ENCODE peak calls at places on chromosome 7, in six cellular contexts. One of them, this sample, is unnamed.

GRCh38 chr7:43553999-43554398 is 28.9 kb upstream of the STK17A start:
- DNase-seq in cardiac fibroblast: peak
- DNase-seq in breast epithelium: no peak
- DNase-seq in psoas muscle: no peak
- DNase-seq in AG04449: no peak
- DNase-seq in CD8-positive, alpha-beta T cell: no peak
- DNase-seq in this sample: no peak

GRCh38 chr7:40516376-40516775 is 381.6 kb downstream of the SUGCT start:
- DNase-seq in breast epithelium: no peak
- DNase-seq in AG04449: no peak
- DNase-seq in cardiac fibroblast: peak
- DNase-seq in psoas muscle: no peak
- DNase-seq in CD8-positive, alpha-beta T cell: no peak
- DNase-seq in this sample: no peak

GRCh38 chr7:38628630-38629385 is 2.4 kb downstream of the AMPH start:
- DNase-seq in AG04449: peak
- DNase-seq in psoas muscle: no peak
- DNase-seq in breast epithelium: no peak
- DNase-seq in CD8-positive, alpha-beta T cell: no peak
- DNase-seq in cardiac fibroblast: peak
- DNase-seq in this sample: no peak

GRCh38 chr7:159188011-159188410 is 43.3 kb upstream of the VIPR2 start:
- DNase-seq in breast epithelium: no peak
- DNase-seq in AG04449: no peak
- DNase-seq in psoas muscle: no peak
- DNase-seq in cardiac fibroblast: no peak
- DNase-seq in CD8-positive, alpha-beta T cell: no peak
- DNase-seq in this sample: no peak

GRCh38 chr7:38054199-38054598 is 123.8 kb upstream of the STARD3NL start:
- DNase-seq in CD8-positive, alpha-beta T cell: no peak
- DNase-seq in psoas muscle: no peak
- DNase-seq in AG04449: no peak
- DNase-seq in breast epithelium: no peak
- DNase-seq in cardiac fibroblast: no peak
- DNase-seq in this sample: no peak

GRCh38 chr7:45703373-45703821 is 129.2 kb downstream of the ADCY1 start:
- DNase-seq in cardiac fibroblast: no peak
- DNase-seq in psoas muscle: no peak
- DNase-seq in breast epithelium: peak
- DNase-seq in AG04449: no peak
- DNase-seq in CD8-positive, alpha-beta T cell: peak
- DNase-seq in this sample: no peak

GRCh38 chr7:150739045-150739432 is 1.8 kb downstream of the GIMAP5 start:
- DNase-seq in psoas muscle: no peak
- DNase-seq in AG04449: no peak
- DNase-seq in cardiac fibroblast: no peak
- DNase-seq in breast epithelium: no peak
- DNase-seq in CD8-positive, alpha-beta T cell: no peak
- DNase-seq in this sample: no peak

GRCh38 chr7:136470179-136470578 is 398.3 kb upstream of the CHRM2 start:
- DNase-seq in AG04449: no peak
- DNase-seq in cardiac fibroblast: no peak
- DNase-seq in CD8-positive, alpha-beta T cell: no peak
- DNase-seq in psoas muscle: no peak
- DNase-seq in breast epithelium: no peak
- DNase-seq in this sample: no peak

GRCh38 chr7:127239814-127240213 is 12.9 kb downstream of the GRM8 start:
- DNase-seq in breast epithelium: no peak
- DNase-seq in CD8-positive, alpha-beta T cell: no peak
- DNase-seq in psoas muscle: no peak
- DNase-seq in AG04449: no peak
- DNase-seq in cardiac fibroblast: no peak
- DNase-seq in this sample: no peak

GRCh38 chr7:76296743-76297740 is 5.4 kb upstream of the HSPB1 start:
- DNase-seq in CD8-positive, alpha-beta T cell: no peak
- DNase-seq in AG04449: peak
- DNase-seq in breast epithelium: peak
- DNase-seq in cardiac fibroblast: peak
- DNase-seq in psoas muscle: peak
- DNase-seq in this sample: no peak

GRCh38 chr7:151628846-151629604 is 109.3 kb upstream of the RHEB start:
- DNase-seq in psoas muscle: no peak
- DNase-seq in CD8-positive, alpha-beta T cell: no peak
- DNase-seq in breast epithelium: no peak
- DNase-seq in cardiac fibroblast: no peak
- DNase-seq in AG04449: no peak
- DNase-seq in this sample: no peak

GRCh38 chr7:30247546-30248386 is 36.6 kb upstream of the ZNRF2 start:
- DNase-seq in cardiac fibroblast: no peak
- DNase-seq in psoas muscle: no peak
- DNase-seq in CD8-positive, alpha-beta T cell: no peak
- DNase-seq in AG04449: no peak
- DNase-seq in breast epithelium: no peak
- DNase-seq in this sample: no peak

GRCh38 chr7:42197391-42197790 is 39.6 kb downstream of the GLI3 start:
- DNase-seq in cardiac fibroblast: peak
- DNase-seq in AG04449: no peak
- DNase-seq in psoas muscle: no peak
- DNase-seq in CD8-positive, alpha-beta T cell: no peak
- DNase-seq in breast epithelium: no peak
- DNase-seq in this sample: no peak

GRCh38 chr7:23907012-23907411 is 197.0 kb downstream of the STK31 start:
- DNase-seq in CD8-positive, alpha-beta T cell: no peak
- DNase-seq in AG04449: no peak
- DNase-seq in cardiac fibroblast: peak
- DNase-seq in breast epithelium: no peak
- DNase-seq in psoas muscle: no peak
- DNase-seq in this sample: no peak

GRCh38 chr7:133775201-133775600 is 351.9 kb upstream of the LRGUK start:
- DNase-seq in breast epithelium: no peak
- DNase-seq in psoas muscle: no peak
- DNase-seq in AG04449: no peak
- DNase-seq in cardiac fibroblast: no peak
- DNase-seq in CD8-positive, alpha-beta T cell: no peak
- DNase-seq in this sample: no peak

GRCh38 chr7:95772771-95773581 is 622 bp downstream of the DYNC1I1 start:
- DNase-seq in psoas muscle: peak
- DNase-seq in cardiac fibroblast: peak
- DNase-seq in AG04449: no peak
- DNase-seq in CD8-positive, alpha-beta T cell: no peak
- DNase-seq in breast epithelium: no peak
- DNase-seq in this sample: no peak

GRCh38 chr7:41694490-41694889 is 8.4 kb downstream of the INHBA start:
- DNase-seq in cardiac fibroblast: no peak
- DNase-seq in AG04449: no peak
- DNase-seq in psoas muscle: no peak
- DNase-seq in CD8-positive, alpha-beta T cell: no peak
- DNase-seq in breast epithelium: no peak
- DNase-seq in this sample: no peak

GRCh38 chr7:155107126-155107525 is 37.0 kb downstream of the HTR5A start:
- DNase-seq in psoas muscle: no peak
- DNase-seq in cardiac fibroblast: no peak
- DNase-seq in breast epithelium: no peak
- DNase-seq in CD8-positive, alpha-beta T cell: no peak
- DNase-seq in AG04449: no peak
- DNase-seq in this sample: no peak

GRCh38 chr7:54187886-54188518 is 354.2 kb upstream of the VSTM2A start:
- DNase-seq in cardiac fibroblast: no peak
- DNase-seq in CD8-positive, alpha-beta T cell: no peak
- DNase-seq in breast epithelium: no peak
- DNase-seq in psoas muscle: no peak
- DNase-seq in AG04449: no peak
- DNase-seq in this sample: no peak

GRCh38 chr7:150992833-150993302 is 2.1 kb downstream of the NOS3 start:
- DNase-seq in cardiac fibroblast: peak
- DNase-seq in CD8-positive, alpha-beta T cell: no peak
- DNase-seq in breast epithelium: no peak
- DNase-seq in psoas muscle: peak
- DNase-seq in AG04449: no peak
- DNase-seq in this sample: no peak

GRCh38 chr7:78437118-78437517 is 638.5 kb downstream of the PHTF2 start:
- DNase-seq in cardiac fibroblast: peak
- DNase-seq in AG04449: peak
- DNase-seq in CD8-positive, alpha-beta T cell: no peak
- DNase-seq in psoas muscle: no peak
- DNase-seq in breast epithelium: no peak
- DNase-seq in this sample: peak

GRCh38 chr7:30562909-30563308 is 31.8 kb upstream of the GARS1 start:
- DNase-seq in CD8-positive, alpha-beta T cell: no peak
- DNase-seq in cardiac fibroblast: no peak
- DNase-seq in breast epithelium: no peak
- DNase-seq in AG04449: no peak
- DNase-seq in psoas muscle: no peak
- DNase-seq in this sample: no peak

GRCh38 chr7:73557108-73557396 is 438 bp downstream of the BCL7B start:
- DNase-seq in cardiac fibroblast: peak
- DNase-seq in AG04449: peak
- DNase-seq in CD8-positive, alpha-beta T cell: peak
- DNase-seq in breast epithelium: peak
- DNase-seq in psoas muscle: peak
- DNase-seq in this sample: no peak

GRCh38 chr7:6423942-6424701 is 23.6 kb downstream of the DAGLB start:
- DNase-seq in psoas muscle: peak
- DNase-seq in CD8-positive, alpha-beta T cell: no peak
- DNase-seq in cardiac fibroblast: no peak
- DNase-seq in AG04449: no peak
- DNase-seq in breast epithelium: no peak
- DNase-seq in this sample: no peak

GRCh38 chr7:140485463-140486265 is 6.4 kb upstream of the MKRN1 start:
- DNase-seq in cardiac fibroblast: no peak
- DNase-seq in psoas muscle: no peak
- DNase-seq in CD8-positive, alpha-beta T cell: no peak
- DNase-seq in breast epithelium: peak
- DNase-seq in AG04449: no peak
- DNase-seq in this sample: peak

GRCh38 chr7:112448891-112449290 is 1.4 kb upstream of the IFRD1 start:
- DNase-seq in AG04449: no peak
- DNase-seq in cardiac fibroblast: no peak
- DNase-seq in breast epithelium: no peak
- DNase-seq in CD8-positive, alpha-beta T cell: no peak
- DNase-seq in psoas muscle: no peak
- DNase-seq in this sample: no peak

GRCh38 chr7:154965014-154965413 is 37.9 kb downstream of the PAXIP1 start:
- DNase-seq in cardiac fibroblast: no peak
- DNase-seq in breast epithelium: no peak
- DNase-seq in AG04449: no peak
- DNase-seq in CD8-positive, alpha-beta T cell: no peak
- DNase-seq in psoas muscle: no peak
- DNase-seq in this sample: no peak

GRCh38 chr7:80529362-80529761 is 17.5 kb upstream of the GNAT3 start:
- DNase-seq in AG04449: peak
- DNase-seq in breast epithelium: no peak
- DNase-seq in CD8-positive, alpha-beta T cell: no peak
- DNase-seq in psoas muscle: no peak
- DNase-seq in cardiac fibroblast: peak
- DNase-seq in this sample: no peak

DNA sequence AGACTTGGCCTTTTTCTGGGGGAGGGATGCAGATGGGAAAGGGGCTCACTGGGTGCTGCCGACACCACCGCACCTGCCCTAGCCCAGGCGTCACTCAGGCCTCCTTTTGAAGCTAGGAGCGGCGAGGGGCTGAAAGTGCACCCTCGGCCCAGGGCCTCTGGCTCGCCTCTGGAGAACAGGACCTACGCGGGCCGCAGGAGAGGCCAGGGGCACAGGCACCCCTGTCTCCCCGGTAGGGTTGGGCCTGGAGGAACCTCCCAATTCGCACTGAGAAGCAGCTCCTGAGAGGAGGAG is 46.5 kb upstream of the PRKAR1B start:
- DNase-seq in cardiac fibroblast: no peak
- DNase-seq in CD8-positive, alpha-beta T cell: no peak
- DNase-seq in breast epithelium: no peak
- DNase-seq in psoas muscle: no peak
- DNase-seq in AG04449: no peak
- DNase-seq in this sample: no peak
- H3K4me3 ChIP-seq in cardiac fibroblast: no peak
- H3K4me3 ChIP-seq in CD8-positive, alpha-beta T cell: no peak
- H3K4me3 ChIP-seq in breast epithelium: no peak
- H3K4me3 ChIP-seq in psoas muscle: no peak
- H3K4me3 ChIP-seq in AG04449: no peak
- H3K4me3 ChIP-seq in this sample: no peak

GRCh38 chr7:79507161-79507560 is 53.7 kb upstream of the MAGI2 start:
- DNase-seq in psoas muscle: no peak
- DNase-seq in breast epithelium: no peak
- DNase-seq in CD8-positive, alpha-beta T cell: no peak
- DNase-seq in AG04449: no peak
- DNase-seq in cardiac fibroblast: no peak
- DNase-seq in this sample: no peak

GRCh38 chr7:79504607-79505389 is 51.3 kb upstream of the MAGI2 start:
- DNase-seq in psoas muscle: no peak
- DNase-seq in cardiac fibroblast: peak
- DNase-seq in breast epithelium: no peak
- DNase-seq in CD8-positive, alpha-beta T cell: no peak
- DNase-seq in AG04449: no peak
- DNase-seq in this sample: no peak

GRCh38 chr7:79506481-79506880 is 53.0 kb upstream of the MAGI2 start:
- DNase-seq in AG04449: peak
- DNase-seq in CD8-positive, alpha-beta T cell: no peak
- DNase-seq in breast epithelium: no peak
- DNase-seq in psoas muscle: no peak
- DNase-seq in cardiac fibroblast: peak
- DNase-seq in this sample: peak

GRCh38 chr7:79497728-79498127 is 44.3 kb upstream of the MAGI2 start:
- DNase-seq in breast epithelium: no peak
- DNase-seq in cardiac fibroblast: no peak
- DNase-seq in CD8-positive, alpha-beta T cell: no peak
- DNase-seq in AG04449: no peak
- DNase-seq in psoas muscle: no peak
- DNase-seq in this sample: no peak

GRCh38 chr7:79502151-79502550 is 48.7 kb upstream of the MAGI2 start:
- DNase-seq in breast epithelium: no peak
- DNase-seq in AG04449: no peak
- DNase-seq in psoas muscle: no peak
- DNase-seq in cardiac fibroblast: no peak
- DNase-seq in CD8-positive, alpha-beta T cell: no peak
- DNase-seq in this sample: no peak
- TF ChIP-seq CTCF in breast epithelium: no peak
- TF ChIP-seq CTCF in AG04449: no peak
- TF ChIP-seq CTCF in psoas muscle: no peak
- TF ChIP-seq CTCF in cardiac fibroblast: peak
- TF ChIP-seq CTCF in CD8-positive, alpha-beta T cell: no peak
- TF ChIP-seq CTCF in this sample: peak

DNA sequence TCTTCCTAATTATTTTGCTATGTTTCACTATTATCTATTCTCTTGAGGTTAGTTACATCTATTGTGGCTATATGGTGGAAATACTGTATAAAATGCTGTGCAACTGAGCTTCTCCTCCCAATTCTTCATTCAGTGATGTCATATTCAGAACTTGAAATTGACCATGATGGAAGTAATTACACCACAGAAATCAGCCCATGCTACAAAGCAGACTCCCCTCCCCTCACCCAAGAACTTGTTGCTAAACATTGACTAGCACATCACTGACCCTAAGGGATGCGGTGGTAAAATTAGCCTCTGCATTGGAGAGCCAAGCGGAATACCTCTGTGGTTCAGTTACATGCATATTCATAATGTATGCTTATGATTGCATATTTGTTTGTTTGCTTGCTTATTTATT is 8.8 kb downstream of the CALD1 start:
- DNase-seq in CD8-positive, alpha-beta T cell: no peak
- DNase-seq in cardiac fibroblast: peak
- DNase-seq in psoas muscle: no peak
- DNase-seq in AG04449: no peak
- DNase-seq in breast epithelium: no peak
- DNase-seq in this sample: no peak
- H3K4me3 ChIP-seq in CD8-positive, alpha-beta T cell: no peak
- H3K4me3 ChIP-seq in cardiac fibroblast: no peak
- H3K4me3 ChIP-seq in psoas muscle: no peak
- H3K4me3 ChIP-seq in AG04449: no peak
- H3K4me3 ChIP-seq in breast epithelium: peak
- H3K4me3 ChIP-seq in this sample: no peak

GRCh38 chr7:130794619-130794922 is 60.6 kb upstream of the KLF14 start:
- DNase-seq in cardiac fibroblast: peak
- DNase-seq in AG04449: no peak
- DNase-seq in breast epithelium: no peak
- DNase-seq in CD8-positive, alpha-beta T cell: no peak
- DNase-seq in psoas muscle: no peak
- DNase-seq in this sample: no peak
- TF ChIP-seq CTCF in cardiac fibroblast: no peak
- TF ChIP-seq CTCF in AG04449: no peak
- TF ChIP-seq CTCF in breast epithelium: no peak
- TF ChIP-seq CTCF in CD8-positive, alpha-beta T cell: no peak
- TF ChIP-seq CTCF in psoas muscle: no peak
- TF ChIP-seq CTCF in this sample: no peak